ENCODE peak calls at places on chromosomes 2 and 18, in ten cellular contexts. One of them, this sample, is unnamed.

GRCh38 chr18:8942021-8942908 is 160.2 kb upstream of the NDUFV2 start:
- DNase-seq in trophoblast cell: no peak
- DNase-seq in CD8-positive, alpha-beta T cell: no peak
- DNase-seq in heart left ventricle: no peak
- DNase-seq in A673: no peak
- DNase-seq in adrenal gland: no peak
- DNase-seq in CD4-positive, alpha-beta memory T cell: no peak
- DNase-seq in testis: no peak
- DNase-seq in pancreas: no peak
- DNase-seq in hepatocyte: no peak
- DNase-seq in this sample: no peak

GRCh38 chr2:116948258-116948657 is 866.2 kb upstream of the DDX18 start:
- DNase-seq in A673: no peak
- DNase-seq in CD8-positive, alpha-beta T cell: no peak
- DNase-seq in pancreas: no peak
- DNase-seq in adrenal gland: no peak
- DNase-seq in CD4-positive, alpha-beta memory T cell: no peak
- DNase-seq in trophoblast cell: no peak
- DNase-seq in heart left ventricle: no peak
- DNase-seq in testis: no peak
- DNase-seq in hepatocyte: no peak
- DNase-seq in this sample: no peak

GRCh38 chr18:44579028-44579692 is 101.5 kb upstream of the SETBP1 start:
- DNase-seq in trophoblast cell: no peak
- DNase-seq in CD4-positive, alpha-beta memory T cell: no peak
- DNase-seq in adrenal gland: no peak
- DNase-seq in heart left ventricle: no peak
- DNase-seq in A673: peak; percentile 76
- DNase-seq in CD8-positive, alpha-beta T cell: no peak
- DNase-seq in testis: no peak
- DNase-seq in pancreas: no peak
- DNase-seq in hepatocyte: peak; percentile 29
- DNase-seq in this sample: no peak

GRCh38 chr2:172431428-172431827 is 4.0 kb downstream of the ITGA6 start:
- DNase-seq in heart left ventricle: peak; percentile 58
- DNase-seq in trophoblast cell: no peak
- DNase-seq in adrenal gland: no peak
- DNase-seq in A673: no peak
- DNase-seq in hepatocyte: no peak
- DNase-seq in CD8-positive, alpha-beta T cell: no peak
- DNase-seq in CD4-positive, alpha-beta memory T cell: no peak
- DNase-seq in testis: no peak
- DNase-seq in pancreas: peak; percentile 72
- DNase-seq in this sample: no peak

GRCh38 chr2:42977236-42978174 is 185.1 kb upstream of the HAAO start:
- DNase-seq in heart left ventricle: no peak
- DNase-seq in CD4-positive, alpha-beta memory T cell: no peak
- DNase-seq in CD8-positive, alpha-beta T cell: no peak
- DNase-seq in hepatocyte: no peak
- DNase-seq in pancreas: no peak
- DNase-seq in trophoblast cell: no peak
- DNase-seq in testis: no peak
- DNase-seq in A673: no peak
- DNase-seq in adrenal gland: no peak
- DNase-seq in this sample: no peak

GRCh38 chr2:48946444-48947048 is 191.0 kb upstream of the LHCGR start:
- DNase-seq in pancreas: peak; percentile 23
- DNase-seq in A673: peak; percentile 67
- DNase-seq in testis: peak; percentile 51
- DNase-seq in trophoblast cell: no peak
- DNase-seq in CD8-positive, alpha-beta T cell: no peak
- DNase-seq in adrenal gland: peak; percentile 41
- DNase-seq in hepatocyte: peak; percentile 69
- DNase-seq in heart left ventricle: no peak
- DNase-seq in CD4-positive, alpha-beta memory T cell: peak; percentile 45
- DNase-seq in this sample: peak; percentile 7

GRCh38 chr2:190766581-190766980 is 114.0 kb upstream of the GLS start:
- DNase-seq in trophoblast cell: no peak
- DNase-seq in pancreas: no peak
- DNase-seq in testis: no peak
- DNase-seq in adrenal gland: no peak
- DNase-seq in A673: no peak
- DNase-seq in heart left ventricle: no peak
- DNase-seq in CD8-positive, alpha-beta T cell: no peak
- DNase-seq in hepatocyte: no peak
- DNase-seq in CD4-positive, alpha-beta memory T cell: no peak
- DNase-seq in this sample: no peak

GRCh38 chr18:35939166-35939565 is 33.3 kb upstream of the RMP24 start:
- DNase-seq in pancreas: no peak
- DNase-seq in CD4-positive, alpha-beta memory T cell: no peak
- DNase-seq in CD8-positive, alpha-beta T cell: no peak
- DNase-seq in heart left ventricle: no peak
- DNase-seq in adrenal gland: no peak
- DNase-seq in testis: peak; percentile 62
- DNase-seq in A673: peak; percentile 18
- DNase-seq in trophoblast cell: no peak
- DNase-seq in hepatocyte: no peak
- DNase-seq in this sample: no peak

GRCh38 chr18:2147424-2147823 is 423.9 kb downstream of the METTL4 start:
- DNase-seq in hepatocyte: no peak
- DNase-seq in trophoblast cell: no peak
- DNase-seq in heart left ventricle: no peak
- DNase-seq in testis: no peak
- DNase-seq in pancreas: no peak
- DNase-seq in A673: peak; percentile 29
- DNase-seq in CD8-positive, alpha-beta T cell: no peak
- DNase-seq in CD4-positive, alpha-beta memory T cell: no peak
- DNase-seq in adrenal gland: no peak
- DNase-seq in this sample: no peak

GRCh38 chr2:182962641-182963040 is 75.6 kb downstream of the NCKAP1 start:
- DNase-seq in A673: no peak
- DNase-seq in CD4-positive, alpha-beta memory T cell: no peak
- DNase-seq in trophoblast cell: no peak
- DNase-seq in pancreas: no peak
- DNase-seq in adrenal gland: no peak
- DNase-seq in CD8-positive, alpha-beta T cell: no peak
- DNase-seq in testis: no peak
- DNase-seq in heart left ventricle: no peak
- DNase-seq in hepatocyte: no peak
- DNase-seq in this sample: no peak
- H3K36me3 ChIP-seq in A673: peaks cover 47% of the 10 kb centered on the region
- H3K36me3 ChIP-seq in CD4-positive, alpha-beta memory T cell: no peaks in the 10 kb centered on the region
- H3K36me3 ChIP-seq in trophoblast cell: peaks cover 2% of the 10 kb centered on the region
- H3K36me3 ChIP-seq in pancreas: peaks cover 25% of the 10 kb centered on the region
- H3K36me3 ChIP-seq in adrenal gland: no peaks in the 10 kb centered on the region
- H3K36me3 ChIP-seq in CD8-positive, alpha-beta T cell: no peaks in the 10 kb centered on the region
- H3K36me3 ChIP-seq in testis: no peaks in the 10 kb centered on the region
- H3K36me3 ChIP-seq in heart left ventricle: peaks cover 76% of the 10 kb centered on the region
- H3K36me3 ChIP-seq in hepatocyte: peaks cover 6% of the 10 kb centered on the region
- H3K36me3 ChIP-seq in this sample: no peaks in the 10 kb centered on the region

GRCh38 chr2:215368493-215368809 is 56.6 kb downstream of the ATIC start:
- DNase-seq in adrenal gland: no peak
- DNase-seq in CD8-positive, alpha-beta T cell: no peak
- DNase-seq in testis: no peak
- DNase-seq in pancreas: no peak
- DNase-seq in hepatocyte: no peak
- DNase-seq in trophoblast cell: no peak
- DNase-seq in CD4-positive, alpha-beta memory T cell: no peak
- DNase-seq in heart left ventricle: no peak
- DNase-seq in A673: no peak
- DNase-seq in this sample: no peak
- H3K36me3 ChIP-seq in adrenal gland: no peaks in the 10 kb centered on the region
- H3K36me3 ChIP-seq in CD8-positive, alpha-beta T cell: no peaks in the 10 kb centered on the region
- H3K36me3 ChIP-seq in testis: no peaks in the 10 kb centered on the region
- H3K36me3 ChIP-seq in pancreas: no peaks in the 10 kb centered on the region
- H3K36me3 ChIP-seq in hepatocyte: peaks cover 17% of the 10 kb centered on the region
- H3K36me3 ChIP-seq in trophoblast cell: peaks cover 37% of the 10 kb centered on the region
- H3K36me3 ChIP-seq in CD4-positive, alpha-beta memory T cell: no peaks in the 10 kb centered on the region
- H3K36me3 ChIP-seq in heart left ventricle: peaks cover 100% of the 10 kb centered on the region
- H3K36me3 ChIP-seq in A673: peaks cover 98% of the 10 kb centered on the region
- H3K36me3 ChIP-seq in this sample: no peaks in the 10 kb centered on the region

DNA sequence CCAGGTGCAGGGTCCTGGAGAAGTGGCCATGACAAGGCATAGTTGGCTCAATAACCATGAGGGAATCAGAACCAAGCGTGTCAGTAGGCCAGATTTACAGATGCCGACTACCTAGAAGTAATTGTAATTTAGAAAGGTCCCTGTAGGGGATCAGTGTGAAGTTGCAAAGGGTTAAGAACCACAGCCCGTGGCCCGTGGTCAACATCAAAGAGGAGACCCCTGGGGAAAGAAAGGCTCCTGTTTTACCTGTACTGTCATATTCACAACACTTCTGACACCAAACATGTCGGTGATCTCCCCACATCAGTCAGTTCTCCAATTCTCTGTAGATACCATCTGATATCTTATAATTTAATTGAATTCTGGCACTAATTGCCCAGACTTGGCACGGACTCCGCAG is 31.0 kb downstream of the SP100 start:
- DNase-seq in CD4-positive, alpha-beta memory T cell: no peak
- DNase-seq in CD8-positive, alpha-beta T cell: no peak
- DNase-seq in trophoblast cell: no peak
- DNase-seq in adrenal gland: no peak
- DNase-seq in hepatocyte: no peak
- DNase-seq in testis: no peak
- DNase-seq in A673: no peak
- DNase-seq in pancreas: no peak
- DNase-seq in heart left ventricle: no peak
- DNase-seq in this sample: no peak
- H3K36me3 ChIP-seq in CD4-positive, alpha-beta memory T cell: peaks cover 70% of the 10 kb centered on the region
- H3K36me3 ChIP-seq in CD8-positive, alpha-beta T cell: peaks cover 68% of the 10 kb centered on the region
- H3K36me3 ChIP-seq in trophoblast cell: no peaks in the 10 kb centered on the region
- H3K36me3 ChIP-seq in adrenal gland: no peaks in the 10 kb centered on the region
- H3K36me3 ChIP-seq in hepatocyte: no peaks in the 10 kb centered on the region
- H3K36me3 ChIP-seq in testis: no peaks in the 10 kb centered on the region
- H3K36me3 ChIP-seq in A673: no peaks in the 10 kb centered on the region
- H3K36me3 ChIP-seq in pancreas: peaks cover 42% of the 10 kb centered on the region
- H3K36me3 ChIP-seq in heart left ventricle: peaks cover 91% of the 10 kb centered on the region
- H3K36me3 ChIP-seq in this sample: peaks cover 89% of the 10 kb centered on the region

DNA sequence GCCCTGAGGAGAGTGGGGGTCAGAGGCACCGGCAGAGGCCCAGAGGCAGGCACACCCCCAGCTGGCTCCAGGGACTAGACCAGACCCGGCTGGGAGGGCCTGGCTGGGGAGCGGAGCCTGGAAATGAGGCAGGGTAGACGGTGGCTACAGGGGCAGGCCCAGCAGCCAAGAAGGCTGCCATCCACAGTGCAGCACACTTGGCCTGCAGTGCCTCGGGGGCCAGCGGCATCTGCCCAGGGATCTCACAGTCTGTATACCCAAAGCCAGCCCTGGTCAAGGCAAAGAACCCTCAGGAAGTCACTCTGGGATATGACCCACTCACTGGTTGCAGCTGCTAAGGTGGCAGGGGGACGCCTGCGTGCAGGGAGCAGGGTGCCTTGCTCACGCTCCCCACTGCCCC is 17.8 kb downstream of the PER2 start:
- DNase-seq in A673: no peak
- DNase-seq in pancreas: no peak
- DNase-seq in testis: no peak
- DNase-seq in adrenal gland: no peak
- DNase-seq in heart left ventricle: peak; percentile 22
- DNase-seq in trophoblast cell: no peak
- DNase-seq in hepatocyte: no peak
- DNase-seq in CD8-positive, alpha-beta T cell: no peak
- DNase-seq in CD4-positive, alpha-beta memory T cell: no peak
- DNase-seq in this sample: no peak
- H3K36me3 ChIP-seq in A673: no peaks in the 10 kb centered on the region
- H3K36me3 ChIP-seq in pancreas: peaks cover 69% of the 10 kb centered on the region
- H3K36me3 ChIP-seq in testis: no peaks in the 10 kb centered on the region
- H3K36me3 ChIP-seq in adrenal gland: no peaks in the 10 kb centered on the region
- H3K36me3 ChIP-seq in heart left ventricle: peaks cover 97% of the 10 kb centered on the region
- H3K36me3 ChIP-seq in trophoblast cell: peaks cover 7% of the 10 kb centered on the region
- H3K36me3 ChIP-seq in hepatocyte: no peaks in the 10 kb centered on the region
- H3K36me3 ChIP-seq in CD8-positive, alpha-beta T cell: peaks cover 19% of the 10 kb centered on the region
- H3K36me3 ChIP-seq in CD4-positive, alpha-beta memory T cell: peaks cover 17% of the 10 kb centered on the region
- H3K36me3 ChIP-seq in this sample: peaks cover 53% of the 10 kb centered on the region

GRCh38 chr2:85651097-85651496 is 16.9 kb downstream of the SFTPB start:
- DNase-seq in CD4-positive, alpha-beta memory T cell: no peak
- DNase-seq in hepatocyte: no peak
- DNase-seq in adrenal gland: no peak
- DNase-seq in testis: no peak
- DNase-seq in heart left ventricle: no peak
- DNase-seq in CD8-positive, alpha-beta T cell: no peak
- DNase-seq in A673: no peak
- DNase-seq in pancreas: no peak
- DNase-seq in trophoblast cell: no peak
- DNase-seq in this sample: no peak

GRCh38 chr2:85647823-85648526 is 20.0 kb downstream of the SFTPB start:
- DNase-seq in A673: no peak
- DNase-seq in pancreas: no peak
- DNase-seq in testis: no peak
- DNase-seq in trophoblast cell: no peak
- DNase-seq in CD4-positive, alpha-beta memory T cell: no peak
- DNase-seq in CD8-positive, alpha-beta T cell: no peak
- DNase-seq in adrenal gland: no peak
- DNase-seq in heart left ventricle: no peak
- DNase-seq in hepatocyte: no peak
- DNase-seq in this sample: no peak

GRCh38 chr2:85650456-85650855 is 17.5 kb downstream of the SFTPB start:
- DNase-seq in trophoblast cell: no peak
- DNase-seq in pancreas: no peak
- DNase-seq in A673: no peak
- DNase-seq in adrenal gland: no peak
- DNase-seq in CD4-positive, alpha-beta memory T cell: no peak
- DNase-seq in hepatocyte: no peak
- DNase-seq in heart left ventricle: no peak
- DNase-seq in CD8-positive, alpha-beta T cell: no peak
- DNase-seq in testis: no peak
- DNase-seq in this sample: no peak

GRCh38 chr2:85649201-85650190 is 18.5 kb downstream of the SFTPB start:
- DNase-seq in heart left ventricle: no peak
- DNase-seq in CD4-positive, alpha-beta memory T cell: no peak
- DNase-seq in trophoblast cell: no peak
- DNase-seq in pancreas: no peak
- DNase-seq in adrenal gland: no peak
- DNase-seq in A673: no peak
- DNase-seq in hepatocyte: no peak
- DNase-seq in testis: no peak
- DNase-seq in CD8-positive, alpha-beta T cell: no peak
- DNase-seq in this sample: no peak

DNA sequence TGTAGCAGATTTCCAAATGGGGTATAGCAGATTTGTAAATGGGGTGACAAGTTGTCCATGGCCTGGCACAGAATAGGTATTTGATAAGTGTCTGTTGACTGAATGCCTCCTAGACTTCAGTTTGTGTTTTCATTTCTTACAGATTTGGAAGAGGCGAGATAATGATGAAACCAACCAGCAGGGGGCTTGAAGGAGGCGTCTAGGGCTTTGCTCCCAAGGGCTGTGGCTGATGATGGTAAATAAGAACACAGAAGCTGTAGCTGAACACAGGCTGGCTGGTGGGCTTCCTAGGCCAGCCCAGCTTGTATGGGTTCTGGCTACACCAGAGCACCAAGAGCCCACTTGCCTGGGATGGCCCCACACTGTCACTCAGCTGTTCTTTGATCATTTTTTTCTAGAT is 19.4 kb downstream of the SFTPB start:
- DNase-seq in heart left ventricle: no peak
- DNase-seq in A673: peak; percentile 61
- DNase-seq in hepatocyte: peak; percentile 35
- DNase-seq in trophoblast cell: no peak
- DNase-seq in CD8-positive, alpha-beta T cell: no peak
- DNase-seq in testis: peak; percentile 57
- DNase-seq in adrenal gland: no peak
- DNase-seq in CD4-positive, alpha-beta memory T cell: no peak
- DNase-seq in pancreas: no peak
- DNase-seq in this sample: no peak
- H3K36me3 ChIP-seq in heart left ventricle: peaks cover 99% of the 10 kb centered on the region
- H3K36me3 ChIP-seq in A673: peaks cover 75% of the 10 kb centered on the region
- H3K36me3 ChIP-seq in hepatocyte: no peaks in the 10 kb centered on the region
- H3K36me3 ChIP-seq in trophoblast cell: peaks cover 47% of the 10 kb centered on the region
- H3K36me3 ChIP-seq in CD8-positive, alpha-beta T cell: peaks cover 57% of the 10 kb centered on the region
- H3K36me3 ChIP-seq in testis: no peaks in the 10 kb centered on the region
- H3K36me3 ChIP-seq in adrenal gland: no peaks in the 10 kb centered on the region
- H3K36me3 ChIP-seq in CD4-positive, alpha-beta memory T cell: peaks cover 66% of the 10 kb centered on the region
- H3K36me3 ChIP-seq in pancreas: peaks cover 65% of the 10 kb centered on the region
- H3K36me3 ChIP-seq in this sample: peaks cover 61% of the 10 kb centered on the region